ENCODE peak calls at places on chromosomes 1 and 21, in nine cellular contexts. One of them, this sample, is unnamed.

GRCh38 chr21:28801906-28802305 is 190.8 kb downstream of the LTN1 start:
- DNase-seq in glutamatergic neuron: no peak
- DNase-seq in heart right ventricle: no peak
- DNase-seq in WTC11: no peak
- DNase-seq in breast epithelium: no peak
- DNase-seq in Panc1: no peak
- DNase-seq in IMR-90: peak; percentile 87
- DNase-seq in dorsolateral prefrontal cortex: no peak
- DNase-seq in AG09319: no peak
- DNase-seq in this sample: no peak

GRCh38 chr1:193222079-193222615 is 35.7 kb upstream of the B3GALT2 start:
- DNase-seq in Panc1: no peak
- DNase-seq in dorsolateral prefrontal cortex: no peak
- DNase-seq in WTC11: no peak
- DNase-seq in breast epithelium: no peak
- DNase-seq in heart right ventricle: no peak
- DNase-seq in IMR-90: peak; percentile 9
- DNase-seq in AG09319: no peak
- DNase-seq in glutamatergic neuron: no peak
- DNase-seq in this sample: no peak

GRCh38 chr1:115107501-115108260 is 18.4 kb upstream of the TSPAN2 start:
- DNase-seq in breast epithelium: no peak
- DNase-seq in WTC11: no peak
- DNase-seq in Panc1: no peak
- DNase-seq in IMR-90: peak; percentile 58
- DNase-seq in heart right ventricle: no peak
- DNase-seq in dorsolateral prefrontal cortex: no peak
- DNase-seq in glutamatergic neuron: no peak
- DNase-seq in AG09319: peak; percentile 32
- DNase-seq in this sample: no peak

GRCh38 chr1:150192012-150192411 is 42.3 kb downstream of the PLEKHO1 start:
- DNase-seq in Panc1: no peak
- DNase-seq in IMR-90: peak; percentile 81
- DNase-seq in heart right ventricle: no peak
- DNase-seq in glutamatergic neuron: no peak
- DNase-seq in AG09319: no peak
- DNase-seq in breast epithelium: no peak
- DNase-seq in WTC11: no peak
- DNase-seq in dorsolateral prefrontal cortex: no peak
- DNase-seq in this sample: no peak

GRCh38 chr1:46043491-46044017 is 88.9 kb downstream of the PIK3R3 start:
- DNase-seq in glutamatergic neuron: no peak
- DNase-seq in Panc1: no peak
- DNase-seq in heart right ventricle: no peak
- DNase-seq in WTC11: peak; percentile 41
- DNase-seq in AG09319: no peak
- DNase-seq in IMR-90: no peak
- DNase-seq in dorsolateral prefrontal cortex: no peak
- DNase-seq in breast epithelium: no peak
- DNase-seq in this sample: no peak

GRCh38 chr1:36971832-36972231 is 62.5 kb downstream of the GRIK3 start:
- DNase-seq in AG09319: no peak
- DNase-seq in IMR-90: no peak
- DNase-seq in breast epithelium: no peak
- DNase-seq in glutamatergic neuron: no peak
- DNase-seq in dorsolateral prefrontal cortex: no peak
- DNase-seq in WTC11: no peak
- DNase-seq in heart right ventricle: no peak
- DNase-seq in Panc1: no peak
- DNase-seq in this sample: no peak

GRCh38 chr1:57483954-57484353 is 60.1 kb upstream of the DAB1 start:
- DNase-seq in Panc1: no peak
- DNase-seq in IMR-90: peak; percentile 16
- DNase-seq in breast epithelium: no peak
- DNase-seq in dorsolateral prefrontal cortex: no peak
- DNase-seq in AG09319: no peak
- DNase-seq in WTC11: no peak
- DNase-seq in glutamatergic neuron: no peak
- DNase-seq in heart right ventricle: no peak
- DNase-seq in this sample: no peak

GRCh38 chr1:38918568-38918967 is 23.1 kb downstream of the RHBDL2 start:
- DNase-seq in Panc1: no peak
- DNase-seq in IMR-90: no peak
- DNase-seq in dorsolateral prefrontal cortex: no peak
- DNase-seq in heart right ventricle: no peak
- DNase-seq in glutamatergic neuron: no peak
- DNase-seq in breast epithelium: no peak
- DNase-seq in AG09319: no peak
- DNase-seq in WTC11: no peak
- DNase-seq in this sample: no peak

GRCh38 chr1:93613895-93614294 is 67.7 kb downstream of the BCAR3 start:
- DNase-seq in breast epithelium: no peak
- DNase-seq in glutamatergic neuron: no peak
- DNase-seq in WTC11: no peak
- DNase-seq in Panc1: no peak
- DNase-seq in dorsolateral prefrontal cortex: no peak
- DNase-seq in heart right ventricle: peak; percentile 38
- DNase-seq in IMR-90: peak; percentile 65
- DNase-seq in AG09319: no peak
- DNase-seq in this sample: no peak

GRCh38 chr1:192904438-192904895 is 95.6 kb downstream of the RGS2 start:
- DNase-seq in glutamatergic neuron: no peak
- DNase-seq in AG09319: peak; percentile 10
- DNase-seq in dorsolateral prefrontal cortex: no peak
- DNase-seq in IMR-90: peak; percentile 93
- DNase-seq in Panc1: no peak
- DNase-seq in breast epithelium: no peak
- DNase-seq in WTC11: no peak
- DNase-seq in heart right ventricle: no peak
- DNase-seq in this sample: no peak

GRCh38 chr1:112704908-112705627 is 1.9 kb downstream of the RHOC start:
- DNase-seq in AG09319: peak; percentile 90
- DNase-seq in Panc1: no peak
- DNase-seq in dorsolateral prefrontal cortex: no peak
- DNase-seq in WTC11: peak; percentile 89
- DNase-seq in heart right ventricle: peak; percentile 96
- DNase-seq in IMR-90: peak; percentile 96
- DNase-seq in glutamatergic neuron: peak; percentile 69
- DNase-seq in breast epithelium: peak; percentile 84
- DNase-seq in this sample: peak; percentile 77

DNA sequence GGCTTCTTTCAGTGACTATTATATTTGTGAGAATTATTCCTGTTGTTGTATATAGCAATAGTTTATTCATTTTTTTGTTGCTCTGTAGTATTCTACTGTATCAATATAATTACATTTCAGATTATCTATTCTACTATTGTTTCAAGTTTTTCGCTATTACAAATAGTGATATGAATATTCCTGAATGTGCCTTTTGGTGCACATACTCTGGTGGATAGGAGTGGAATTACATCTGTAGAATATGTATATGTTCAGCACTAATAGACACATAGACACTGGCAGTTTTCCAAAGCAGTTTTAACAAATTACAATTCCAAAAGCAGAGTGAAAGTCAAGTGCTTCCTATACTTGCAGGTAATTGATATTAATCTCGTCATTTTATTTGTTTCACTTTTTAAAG is 696.2 kb upstream of the PRMT6 start:
- DNase-seq in IMR-90: no peak
- DNase-seq in dorsolateral prefrontal cortex: no peak
- DNase-seq in glutamatergic neuron: no peak
- DNase-seq in heart right ventricle: no peak
- DNase-seq in AG09319: no peak
- DNase-seq in Panc1: no peak
- DNase-seq in WTC11: no peak
- DNase-seq in breast epithelium: no peak
- DNase-seq in this sample: no peak
- TF ChIP-seq CTCF in IMR-90: no peak
- TF ChIP-seq CTCF in dorsolateral prefrontal cortex: no peak
- TF ChIP-seq CTCF in glutamatergic neuron: peak; percentile 69
- TF ChIP-seq CTCF in heart right ventricle: no peak
- TF ChIP-seq CTCF in AG09319: no peak
- TF ChIP-seq CTCF in Panc1: no peak
- TF ChIP-seq CTCF in WTC11: no peak
- TF ChIP-seq CTCF in breast epithelium: no peak
- TF ChIP-seq CTCF in this sample: peak; percentile 62

GRCh38 chr1:41813755-41814694 is 104.7 kb downstream of the HIVEP3 start:
- DNase-seq in Panc1: no peak
- DNase-seq in breast epithelium: no peak
- DNase-seq in AG09319: no peak
- DNase-seq in dorsolateral prefrontal cortex: no peak
- DNase-seq in WTC11: no peak
- DNase-seq in glutamatergic neuron: no peak
- DNase-seq in IMR-90: no peak
- DNase-seq in heart right ventricle: peak; percentile 71
- DNase-seq in this sample: no peak

GRCh38 chr1:41813220-41813619 is 105.5 kb downstream of the HIVEP3 start:
- DNase-seq in Panc1: no peak
- DNase-seq in breast epithelium: no peak
- DNase-seq in WTC11: no peak
- DNase-seq in IMR-90: no peak
- DNase-seq in dorsolateral prefrontal cortex: no peak
- DNase-seq in heart right ventricle: no peak
- DNase-seq in AG09319: no peak
- DNase-seq in glutamatergic neuron: no peak
- DNase-seq in this sample: no peak

GRCh38 chr1:41810446-41810845 is 108.3 kb downstream of the HIVEP3 start:
- DNase-seq in glutamatergic neuron: no peak
- DNase-seq in heart right ventricle: no peak
- DNase-seq in breast epithelium: no peak
- DNase-seq in AG09319: no peak
- DNase-seq in dorsolateral prefrontal cortex: no peak
- DNase-seq in IMR-90: peak; percentile 63
- DNase-seq in WTC11: peak; percentile 57
- DNase-seq in Panc1: no peak
- DNase-seq in this sample: peak; percentile 66

GRCh38 chr1:41811051-41811795 is 107.5 kb downstream of the HIVEP3 start:
- DNase-seq in AG09319: no peak
- DNase-seq in glutamatergic neuron: no peak
- DNase-seq in breast epithelium: no peak
- DNase-seq in Panc1: no peak
- DNase-seq in WTC11: no peak
- DNase-seq in heart right ventricle: no peak
- DNase-seq in dorsolateral prefrontal cortex: no peak
- DNase-seq in IMR-90: peak; percentile 56
- DNase-seq in this sample: no peak

GRCh38 chr1:41811978-41812852 is 106.5 kb downstream of the HIVEP3 start:
- DNase-seq in glutamatergic neuron: peak; percentile 57
- DNase-seq in heart right ventricle: peak; percentile 44
- DNase-seq in Panc1: peak; percentile 47
- DNase-seq in breast epithelium: peak; percentile 62
- DNase-seq in IMR-90: peak; percentile 92
- DNase-seq in WTC11: peak; percentile 74
- DNase-seq in AG09319: peak; percentile 29
- DNase-seq in dorsolateral prefrontal cortex: no peak
- DNase-seq in this sample: no peak
- TF ChIP-seq CTCF in glutamatergic neuron: peak; percentile 64
- TF ChIP-seq CTCF in heart right ventricle: peak; percentile 58
- TF ChIP-seq CTCF in Panc1: peak; percentile 87
- TF ChIP-seq CTCF in breast epithelium: no peak
- TF ChIP-seq CTCF in IMR-90: peak; percentile 71
- TF ChIP-seq CTCF in WTC11: peak; percentile 59
- TF ChIP-seq CTCF in AG09319: peak; percentile 65
- TF ChIP-seq CTCF in dorsolateral prefrontal cortex: peak; percentile 56
- TF ChIP-seq CTCF in this sample: peak; percentile 39

GRCh38 chr1:42328916-42329496 is 6.0 kb downstream of the FOXJ3 start:
- DNase-seq in AG09319: no peak
- DNase-seq in WTC11: no peak
- DNase-seq in IMR-90: no peak
- DNase-seq in glutamatergic neuron: no peak
- DNase-seq in breast epithelium: no peak
- DNase-seq in dorsolateral prefrontal cortex: no peak
- DNase-seq in heart right ventricle: no peak
- DNase-seq in Panc1: no peak
- DNase-seq in this sample: no peak

GRCh38 chr1:42325014-42325402 is 10.0 kb downstream of the FOXJ3 start:
- DNase-seq in breast epithelium: no peak
- DNase-seq in heart right ventricle: no peak
- DNase-seq in glutamatergic neuron: no peak
- DNase-seq in Panc1: no peak
- DNase-seq in WTC11: no peak
- DNase-seq in AG09319: no peak
- DNase-seq in IMR-90: no peak
- DNase-seq in dorsolateral prefrontal cortex: no peak
- DNase-seq in this sample: no peak

GRCh38 chr1:42324398-42325013 is 10.5 kb downstream of the FOXJ3 start:
- DNase-seq in dorsolateral prefrontal cortex: no peak
- DNase-seq in WTC11: no peak
- DNase-seq in Panc1: no peak
- DNase-seq in glutamatergic neuron: no peak
- DNase-seq in AG09319: no peak
- DNase-seq in heart right ventricle: no peak
- DNase-seq in IMR-90: no peak
- DNase-seq in breast epithelium: no peak
- DNase-seq in this sample: no peak

GRCh38 chr1:42330215-42330614 is 4.8 kb downstream of the FOXJ3 start:
- DNase-seq in WTC11: no peak
- DNase-seq in heart right ventricle: no peak
- DNase-seq in Panc1: no peak
- DNase-seq in breast epithelium: no peak
- DNase-seq in IMR-90: no peak
- DNase-seq in AG09319: no peak
- DNase-seq in glutamatergic neuron: no peak
- DNase-seq in dorsolateral prefrontal cortex: no peak
- DNase-seq in this sample: no peak

GRCh38 chr1:42328047-42328625 is 6.9 kb downstream of the FOXJ3 start:
- DNase-seq in dorsolateral prefrontal cortex: no peak
- DNase-seq in heart right ventricle: no peak
- DNase-seq in IMR-90: no peak
- DNase-seq in glutamatergic neuron: no peak
- DNase-seq in Panc1: no peak
- DNase-seq in breast epithelium: no peak
- DNase-seq in AG09319: no peak
- DNase-seq in WTC11: no peak
- DNase-seq in this sample: no peak
- TF ChIP-seq CTCF in dorsolateral prefrontal cortex: no peak
- TF ChIP-seq CTCF in heart right ventricle: no peak
- TF ChIP-seq CTCF in IMR-90: no peak
- TF ChIP-seq CTCF in glutamatergic neuron: no peak
- TF ChIP-seq CTCF in Panc1: no peak
- TF ChIP-seq CTCF in breast epithelium: no peak
- TF ChIP-seq CTCF in AG09319: no peak
- TF ChIP-seq CTCF in WTC11: no peak
- TF ChIP-seq CTCF in this sample: no peak

GRCh38 chr1:237736372-237737029 is 154.2 kb downstream of the ZP4 start:
- DNase-seq in Panc1: no peak
- DNase-seq in dorsolateral prefrontal cortex: no peak
- DNase-seq in breast epithelium: no peak
- DNase-seq in glutamatergic neuron: no peak
- DNase-seq in WTC11: no peak
- DNase-seq in heart right ventricle: no peak
- DNase-seq in IMR-90: peak; percentile 1
- DNase-seq in AG09319: no peak
- DNase-seq in this sample: no peak
- TF ChIP-seq CTCF in Panc1: peak; percentile 36
- TF ChIP-seq CTCF in dorsolateral prefrontal cortex: peak; percentile 12
- TF ChIP-seq CTCF in breast epithelium: no peak
- TF ChIP-seq CTCF in glutamatergic neuron: peak; percentile 36
- TF ChIP-seq CTCF in WTC11: peak; percentile 17
- TF ChIP-seq CTCF in heart right ventricle: peak; percentile 7
- TF ChIP-seq CTCF in IMR-90: no peak
- TF ChIP-seq CTCF in AG09319: no peak
- TF ChIP-seq CTCF in this sample: no peak

This sample was measured in mesothelial cell of epicardium.